ENCODE peak calls at places on chromosomes 1 and 21, in six cellular contexts. L is K562, B is GM12878, H is endothelial cell of umbilical vein, O is HCT116, R is H1. F is an unnamed sample.

GRCh38 chr1:3136532-3136931 is 67.5 kb downstream of the PRDM16 start:
- DNase-seq in L (no peak), R (no peak), O (no peak), H (no peak), B (no peak), F (no peak)

GRCh38 chr21:42066521-42066920 is 4.6 kb upstream of the UMODL1 start:
- DNase-seq in R (no peak), O (no peak), L (no peak), H (no peak), B (no peak), F (no peak)

GRCh38 chr1:218971166-218971565 is 202.5 kb upstream of the LYPLAL1 start:
- DNase-seq in B (no peak), H (no peak), O (no peak), L (no peak), R (no peak), F (no peak)

GRCh38 chr1:174982971-174983689 is 16.6 kb upstream of the CACYBP start:
- DNase-seq in L (peak; percentile 43), H (peak; percentile 66), B (no peak), R (no peak), O (peak; percentile 36), F (no peak)

GRCh38 chr1:24341260-24341659 is 22.1 kb downstream of the GRHL3 start:
- DNase-seq in O (no peak), L (no peak), B (no peak), R (no peak), H (no peak), F (no peak)

GRCh38 chr21:46369520-46370235 is 45.7 kb downstream of the PCNT start:
- DNase-seq in H (no peak), R (no peak), O (no peak), L (no peak), B (no peak), F (no peak)

GRCh38 chr1:203564024-203564423 is 62.6 kb upstream of the ATP2B4 start:
- DNase-seq in O (no peak), B (no peak), L (no peak), H (no peak), R (no peak), F (no peak)

GRCh38 chr1:70034403-70034802 is 171.0 kb downstream of the LRRC40 start:
- DNase-seq in O (peak; percentile 29), H (peak; percentile 68), R (no peak), B (no peak), L (peak; percentile 47), F (no peak)

GRCh38 chr1:50422946-50423669 is at the start of gene DMRTA2:
- DNase-seq in B (no peak), O (no peak), R (peak; percentile 87), L (no peak), H (peak; percentile 46), F (no peak)

GRCh38 chr1:93768380-93768863 is 86.8 kb upstream of the BCAR3 start:
- DNase-seq in H (no peak), L (peak; percentile 41), B (no peak), O (no peak), R (no peak), F (peak; percentile 12)

GRCh38 chr1:118300808-118301207 is 115.8 kb upstream of the SPAG17 start:
- DNase-seq in H (no peak), B (no peak), L (no peak), R (no peak), O (no peak), F (no peak)

GRCh38 chr1:226233293-226233692 is 9.8 kb downstream of the MIXL1 start:
- DNase-seq in B (no peak), O (no peak), R (no peak), H (no peak), L (no peak), F (no peak)

GRCh38 chr1:187842406-187843165 is 1013.8 kb downstream of the PLA2G4A start:
- DNase-seq in B (no peak), R (no peak), O (no peak), L (no peak), H (no peak), F (no peak)

GRCh38 chr1:24501371-24502167 is 1.1 kb upstream of the RCAN3 start:
- DNase-seq in H (no peak), L (peak; percentile 57), R (no peak), O (no peak), B (no peak), F (no peak)

GRCh38 chr1:59422921-59423575 is 126.2 kb downstream of the FGGY start:
- DNase-seq in B (no peak), O (no peak), L (no peak), H (peak; percentile 97), R (no peak), F (no peak)

GRCh38 chr1:198935371-198935921 is 296.6 kb downstream of the PTPRC start:
- DNase-seq in R (no peak), O (peak; percentile 98), L (no peak), B (peak; percentile 58), H (peak; percentile 98), F (peak; percentile 83)

GRCh38 chr1:234093107-234093506 is 188.6 kb downstream of the SLC35F3 start:
- DNase-seq in O (no peak), B (no peak), L (no peak), R (no peak), H (no peak), F (no peak)

GRCh38 chr1:23389846-23390321 is 20.2 kb upstream of the ZNF436 start:
- DNase-seq in H (no peak), L (no peak), B (no peak), O (no peak), R (no peak), F (no peak)

GRCh38 chr1:153682730-153683129 is 4.2 kb downstream of the NPR1 start:
- DNase-seq in O (no peak), R (no peak), B (no peak), H (no peak), L (no peak), F (no peak)

GRCh38 chr1:24643362-24644346 is 552 bp downstream of the SRRM1 start:
- DNase-seq in B (no peak), L (peak; percentile 67), R (no peak), O (no peak), H (peak; percentile 25), F (no peak)

GRCh38 chr1:24535021-24535424 is 20.9 kb upstream of the NCMAP start:
- DNase-seq in B (no peak), H (no peak), R (no peak), L (no peak), O (no peak), F (no peak)

GRCh38 chr1:230642263-230642959 is at the start of gene COG2:
- DNase-seq in O (peak; percentile 85), H (peak; percentile 94), L (peak; percentile 98), B (peak; percentile 63), R (peak; percentile 100), F (peak; percentile 20)

GRCh38 chr1:162207862-162208261 is 138.4 kb downstream of the NOS1AP start:
- DNase-seq in H (no peak), O (no peak), B (no peak), L (no peak), R (no peak), F (no peak)

GRCh38 chr1:2556277-2557145 is at the start of gene TNFRSF14:
- DNase-seq in R (no peak), B (no peak), O (no peak), H (peak; percentile 65), L (peak; percentile 43), F (no peak)

GRCh38 chr1:21873761-21874160 is 61.7 kb downstream of the LDLRAD2 start:
- DNase-seq in R (no peak), H (no peak), O (no peak), L (no peak), B (no peak), F (no peak)

GRCh38 chr21:45551316-45551715 is 9.1 kb upstream of the SLC19A1 start:
- DNase-seq in L (no peak), H (peak; percentile 91), B (peak; percentile 35), O (peak; percentile 63), R (no peak), F (no peak)

GRCh38 chr1:171457412-171457811 is 27.9 kb upstream of the PRRC2C start:
- DNase-seq in B (no peak), H (no peak), O (no peak), R (no peak), L (no peak), F (no peak)

GRCh38 chr1:55127827-55128343 is 87.3 kb downstream of the USP24 start:
- DNase-seq in O (no peak), B (peak; percentile 20), R (no peak), L (no peak), H (peak; percentile 39), F (no peak)

GRCh38 chr1:53747841-53748240 is 8.9 kb upstream of the GLIS1 start:
- DNase-seq in B (no peak), H (no peak), R (no peak), O (no peak), L (no peak), F (no peak)

DNA sequence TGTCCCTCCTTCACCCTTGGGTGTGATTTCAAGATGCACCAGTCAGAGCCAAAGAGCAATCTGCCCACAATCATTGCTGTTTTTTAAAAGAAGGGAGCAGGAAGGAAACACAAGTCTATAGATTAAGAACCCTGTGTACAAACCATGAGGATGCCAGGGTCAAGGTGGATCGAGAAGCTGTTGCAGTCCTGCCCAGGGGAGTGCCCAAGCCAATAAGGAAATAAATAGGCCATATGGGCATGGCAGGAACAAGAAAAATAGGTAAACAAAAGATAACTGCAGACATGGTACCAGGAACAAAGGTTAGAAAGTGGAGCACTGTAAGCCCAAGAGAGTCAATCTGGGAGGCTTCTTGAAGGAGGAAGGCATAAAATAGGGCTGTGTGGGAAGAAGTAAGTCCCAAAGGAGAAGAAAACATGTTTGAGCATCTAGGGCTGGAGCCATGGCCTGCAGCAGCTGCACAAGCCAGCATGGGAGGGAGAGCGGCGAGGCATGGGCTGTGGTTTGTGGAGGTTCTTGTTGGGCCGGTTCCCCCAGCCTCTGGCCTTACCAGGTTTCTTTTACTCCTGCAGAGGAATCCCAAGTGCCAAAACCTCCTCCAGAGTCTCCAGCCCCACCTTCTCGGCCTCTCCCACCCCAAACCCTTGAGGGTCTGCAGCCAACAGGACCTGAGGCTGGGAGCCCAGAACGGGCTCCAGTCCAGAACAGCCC is 13.6 kb downstream of the INAVA start:
- DNase-seq in O (no peak), B (no peak), H (no peak), R (no peak), L (no peak), F (no peak)
- H3K9ac ChIP-seq in O (no peak overlapping the region), B (no peak overlapping the region), H (no peak overlapping the region), R (no peak overlapping the region), L (no peak overlapping the region), F (no peak overlapping the region)

GRCh38 chr1:27473755-27474154 is 16.2 kb downstream of the WASF2 start:
- DNase-seq in H (no peak), L (no peak), O (no peak), B (no peak), R (no peak), F (no peak)
- H3K4me3 ChIP-seq in H (no peak overlapping the region), L (no peak overlapping the region), O (no peak overlapping the region), B (peak overlapping the region; percentile 24), R (no peak overlapping the region), F (no peak overlapping the region)

DNA sequence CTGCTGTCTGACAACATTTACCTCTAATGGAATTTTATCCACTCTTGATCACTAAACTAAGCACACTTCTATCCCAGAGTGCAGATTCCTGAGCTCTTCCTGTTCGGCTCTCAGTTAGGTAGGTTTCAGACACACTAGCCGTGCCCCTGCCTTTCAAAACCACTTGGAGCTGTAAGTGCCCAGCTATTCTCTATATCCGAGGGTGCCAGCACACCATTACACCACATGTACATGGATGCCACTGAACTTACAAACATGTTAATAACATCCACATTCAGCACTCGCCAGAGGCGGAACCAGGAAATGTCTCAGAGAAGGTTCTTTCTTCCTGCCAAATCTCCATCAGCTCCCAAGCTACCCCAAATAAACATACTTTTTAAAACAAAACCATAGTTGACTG is 78.5 kb upstream of the CTTNBP2NL start:
- DNase-seq in H (peak; percentile 79), L (no peak), B (no peak), O (no peak), R (no peak), F (no peak)
- TF ChIP-seq POLR2AphosphoS5 in H (no peak), L (no peak), B (no peak), O (no peak), R (no peak), F (no peak)

GRCh38 chr1:240128361-240128760 is 36.7 kb downstream of the FMN2 start:
- DNase-seq in H (no peak), O (no peak), L (no peak), R (no peak), B (no peak), F (no peak)
- H3K9ac ChIP-seq in H (no peak overlapping the region), O (no peak overlapping the region), L (no peak overlapping the region), R (no peak overlapping the region), B (no peak overlapping the region), F (no peak overlapping the region)